ENCODE peak calls at places on chromosomes 12 and 14, in eight cellular contexts. A is suprapubic skin; T is stimulated activated CD4-positive, alpha-beta T cell treated with anti-CD3 and anti-CD28 coated beads, Interleukin-4, amount 100 ng/mL, for 4 hours; Z is activated naive CD4-positive, alpha-beta T cell treated with anti-CD3 and anti-CD28 coated beads for 36 hours; X is CD8-positive, alpha-beta T cell; Q is EL; K is hippocampal formation; O is left ventricle myocardium superior. N is an unnamed sample.

GRCh38 chr12:108365324-108365723 is 26.2 kb upstream of the CMKLR1 start:
- DNase-seq in A (peak; percentile 8), Z (no peak), Q (no peak), O (no peak), X (no peak), T (no peak), K (no peak), N (no peak)

GRCh38 chr14:72714094-72714493 is 179.8 kb downstream of the DPF3 start:
- DNase-seq in O (no peak), Q (no peak), A (no peak), T (no peak), K (no peak), Z (peak; percentile 81), X (peak; percentile 17), N (no peak)

GRCh38 chr12:105018761-105019160 is 32.6 kb downstream of the NOPCHAP1 start:
- DNase-seq in Z (no peak), A (no peak), T (no peak), K (no peak), X (no peak), Q (no peak), O (no peak), N (no peak)

GRCh38 chr12:26044007-26044394 is 80.8 kb downstream of the BHLHE41 start:
- DNase-seq in O (no peak), A (no peak), X (no peak), T (no peak), K (no peak), Z (no peak), Q (peak; percentile 39), N (no peak)

GRCh38 chr14:69997849-69998248 is 118.6 kb downstream of the SMOC1 start:
- DNase-seq in X (no peak), K (no peak), O (no peak), Q (peak; percentile 13), Z (no peak), A (no peak), T (no peak), N (peak; percentile 83)

GRCh38 chr12:106123551-106123991 is 15.2 kb downstream of the NUAK1 start:
- DNase-seq in A (no peak), Z (no peak), T (no peak), Q (peak; percentile 82), K (no peak), O (peak; percentile 79), X (no peak), N (no peak)

GRCh38 chr12:9906888-9907287 is 25.3 kb downstream of the CLEC2A start:
- DNase-seq in Z (peak; percentile 49), T (no peak), K (no peak), X (peak; percentile 18), Q (no peak), A (no peak), O (no peak), N (no peak)

GRCh38 chr12:122995503-122996187 is 15.2 kb downstream of the ARL6IP4 start:
- DNase-seq in O (peak; percentile 75), T (no peak), Z (no peak), K (no peak), X (no peak), A (no peak), Q (no peak), N (peak; percentile 63)

GRCh38 chr12:26773313-26774104 is 59.5 kb downstream of the ITPR2 start:
- DNase-seq in Z (no peak), T (no peak), O (no peak), X (no peak), A (no peak), K (no peak), Q (no peak), N (no peak)

GRCh38 chr12:13375583-13376413 is 179.3 kb downstream of the EMP1 start:
- DNase-seq in O (no peak), K (no peak), Q (no peak), X (no peak), A (no peak), T (no peak), Z (no peak), N (no peak)

GRCh38 chr12:119486599-119487154 is 106.9 kb upstream of the TMEM233 start:
- DNase-seq in Z (no peak), O (no peak), X (no peak), Q (no peak), K (no peak), T (no peak), A (no peak), N (no peak)

GRCh38 chr12:51926718-51927117 is 19.4 kb downstream of the ACVRL1 start:
- DNase-seq in A (no peak), Z (peak; percentile 83), K (no peak), X (peak; percentile 21), Q (no peak), O (no peak), T (peak; percentile 45), N (no peak)

GRCh38 chr12:66947119-66947518 is 268.2 kb upstream of the GRIP1 start:
- DNase-seq in X (no peak), A (no peak), K (no peak), O (no peak), T (no peak), Z (peak; percentile 5), Q (no peak), N (no peak)

GRCh38 chr14:67436006-67436866 is 24.3 kb upstream of the PLEK2 start:
- DNase-seq in O (no peak), Z (no peak), A (no peak), T (no peak), Q (no peak), K (peak; percentile 27), X (no peak), N (no peak)

GRCh38 chr12:6563448-6564050 is 4.5 kb downstream of the NOP2 start:
- DNase-seq in O (peak; percentile 68), Q (peak; percentile 53), T (peak; percentile 64), A (no peak), X (peak; percentile 57), K (peak; percentile 23), Z (peak; percentile 79), N (no peak)

GRCh38 chr12:96529912-96530311 is 40.5 kb downstream of the CFAP54 start:
- DNase-seq in Q (no peak), O (no peak), X (no peak), A (no peak), T (no peak), K (no peak), Z (no peak), N (no peak)

GRCh38 chr12:93908846-93909592 is 231.8 kb downstream of the CRADD start:
- DNase-seq in K (peak; percentile 25), Q (peak; percentile 25), A (no peak), Z (no peak), T (no peak), O (peak; percentile 59), X (no peak), N (no peak)

GRCh38 chr12:12723681-12724420 is 6.7 kb downstream of the CDKN1B start:
- DNase-seq in T (peak; percentile 46), O (peak; percentile 67), Q (peak; percentile 41), Z (peak; percentile 30), K (peak; percentile 22), A (no peak), X (peak; percentile 23), N (no peak)

GRCh38 chr14:98229676-98230366 is 1042.2 kb downstream of the BCL11B start:
- DNase-seq in Z (no peak), T (no peak), X (peak; percentile 29), A (no peak), K (no peak), Q (no peak), O (no peak), N (no peak)

GRCh38 chr14:75340921-75341320 is 62.3 kb downstream of the FOS start:
- DNase-seq in K (peak; percentile 44), A (peak; percentile 93), T (no peak), Z (no peak), Q (no peak), O (peak; percentile 89), X (no peak), N (no peak)

GRCh38 chr14:76662580-76662979 is 98.7 kb upstream of the VASH1 start:
- DNase-seq in Q (no peak), Z (no peak), O (no peak), T (no peak), X (no peak), K (no peak), A (no peak), N (no peak)

GRCh38 chr12:13179159-13180074 is 17.1 kb upstream of the EMP1 start:
- DNase-seq in A (peak; percentile 87), O (peak; percentile 68), Z (peak; percentile 74), Q (peak; percentile 63), X (peak; percentile 44), K (no peak), T (peak; percentile 45), N (peak; percentile 66)